ENCODE peak calls at places on chromosomes 6 and 20, in four cellular contexts. I is psoas muscle, L is OCI-LY7, Z is stomach. M is an unnamed sample.
A peak's percentile ranks its signal among the peaks of the same experiment; 100 is the strongest.

GRCh38 chr6:56868687-56869086 is 86.2 kb upstream of the BEND6 start:
- DNase-seq in Z (no peak), I (no peak), L (no peak), M (no peak)

GRCh38 chr6:26328265-26328844 is 36.6 kb upstream of the BTN3A2 start:
- DNase-seq in L (peak; percentile 35), Z (no peak), I (no peak), M (no peak)

GRCh38 chr20:17227199-17227535 is 327 bp downstream of the PCSK2 start:
- DNase-seq in L (no peak), Z (no peak), I (no peak), M (peak; percentile 5)

GRCh38 chr6:83252717-83253116 is 59.6 kb downstream of the RWDD2A start:
- DNase-seq in I (no peak), L (no peak), Z (no peak), M (no peak)

GRCh38 chr6:35496851-35497570 is at the start of gene TEAD3:
- DNase-seq in Z (peak; percentile 69), L (peak; percentile 48), I (peak; percentile 78), M (peak; percentile 93)

GRCh38 chr6:106046854-106047200 is 39.3 kb upstream of the PRDM1 start:
- DNase-seq in L (no peak), Z (no peak), I (no peak), M (no peak)

GRCh38 chr6:43308990-43309477 is 408 bp upstream of the CRIP3 start:
- DNase-seq in I (no peak), Z (no peak), L (no peak), M (no peak)

GRCh38 chr6:130676077-130676772 is 151.0 kb upstream of the SMLR1 start:
- DNase-seq in Z (no peak), L (no peak), I (no peak), M (no peak)

GRCh38 chr6:70956451-70957283 is at the start of gene B3GAT2:
- DNase-seq in I (no peak), L (no peak), Z (no peak), M (peak; percentile 40)

GRCh38 chr20:63529861-63530787 is 7.1 kb downstream of the PTK6 start:
- DNase-seq in I (peak; percentile 50), Z (no peak), L (no peak), M (no peak)

GRCh38 chr20:57330998-57331397 is 1.4 kb downstream of the SPO11 start:
- DNase-seq in I (no peak), Z (no peak), L (no peak), M (no peak)

GRCh38 chr20:61437280-61438206 is 185.5 kb downstream of the CDH4 start:
- DNase-seq in L (no peak), Z (no peak), I (no peak), M (no peak)

GRCh38 chr20:957544-957943 is 41.4 kb upstream of the ANGPT4 start:
- DNase-seq in Z (no peak), I (peak; percentile 6), L (no peak), M (no peak)
- TF ChIP-seq CTCF in Z (no peak), I (no peak), L (no peak), M (no peak)

GRCh38 chr20:35663813-35664543 is 722 bp downstream of the CPNE1 start:
- DNase-seq in L (peak; percentile 87), Z (peak; percentile 52), I (peak; percentile 57), M (peak; percentile 57)
- TF ChIP-seq CTCF in L (no peak), Z (no peak), I (no peak), M (no peak)

GRCh38 chr6:169454204-169454871 is 200.7 kb upstream of the THBS2 start:
- DNase-seq in I (peak; percentile 62), Z (no peak), L (no peak), M (no peak)
- TF ChIP-seq CTCF in I (no peak), Z (peak; percentile 27), L (no peak), M (no peak)

GRCh38 chr20:45395114-45395415 is 13.0 kb upstream of the DBNDD2 start:
- DNase-seq in L (no peak), Z (no peak), I (no peak), M (no peak)

GRCh38 chr20:45391559-45391958 is 13.4 kb upstream of the TP53TG5 start:
- DNase-seq in L (no peak), I (no peak), Z (no peak), M (no peak)

GRCh38 chr20:45390931-45391330 is 12.8 kb upstream of the TP53TG5 start:
- DNase-seq in I (no peak), Z (no peak), L (no peak), M (no peak)

GRCh38 chr20:45394221-45395113 is 13.6 kb upstream of the DBNDD2 start:
- DNase-seq in I (no peak), L (no peak), Z (no peak), M (no peak)

GRCh38 chr20:45392733-45393132 is 14.6 kb upstream of the TP53TG5 start:
- DNase-seq in Z (no peak), L (no peak), I (no peak), M (no peak)
- TF ChIP-seq CTCF in Z (no peak), L (peak; percentile 32), I (no peak), M (no peak)

DNA sequence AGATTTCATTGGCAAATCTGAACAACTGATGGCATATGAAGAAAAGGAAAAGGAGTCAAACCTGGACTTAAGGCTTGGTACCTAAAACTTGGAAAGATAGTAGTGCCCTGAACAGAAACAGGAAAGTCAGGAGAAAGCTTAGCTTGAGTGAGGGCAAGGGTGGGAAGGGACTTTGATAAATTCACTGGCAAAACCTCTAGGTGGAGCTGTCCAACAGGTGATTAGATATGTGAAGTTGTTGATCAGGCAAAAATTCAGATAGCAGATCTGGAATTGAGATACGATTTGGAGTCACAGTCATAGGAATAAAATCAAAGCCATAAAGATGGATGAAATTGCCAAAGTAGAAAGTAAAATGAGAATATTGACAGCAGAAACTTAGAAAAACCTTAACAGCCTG is 16.1 kb upstream of the ZNF292 start:
- DNase-seq in L (peak; percentile 67), I (no peak), Z (no peak), M (peak; percentile 59)
- TF ChIP-seq CTCF in L (peak; percentile 90), I (peak; percentile 78), Z (peak; percentile 73), M (peak; percentile 64)

DNA sequence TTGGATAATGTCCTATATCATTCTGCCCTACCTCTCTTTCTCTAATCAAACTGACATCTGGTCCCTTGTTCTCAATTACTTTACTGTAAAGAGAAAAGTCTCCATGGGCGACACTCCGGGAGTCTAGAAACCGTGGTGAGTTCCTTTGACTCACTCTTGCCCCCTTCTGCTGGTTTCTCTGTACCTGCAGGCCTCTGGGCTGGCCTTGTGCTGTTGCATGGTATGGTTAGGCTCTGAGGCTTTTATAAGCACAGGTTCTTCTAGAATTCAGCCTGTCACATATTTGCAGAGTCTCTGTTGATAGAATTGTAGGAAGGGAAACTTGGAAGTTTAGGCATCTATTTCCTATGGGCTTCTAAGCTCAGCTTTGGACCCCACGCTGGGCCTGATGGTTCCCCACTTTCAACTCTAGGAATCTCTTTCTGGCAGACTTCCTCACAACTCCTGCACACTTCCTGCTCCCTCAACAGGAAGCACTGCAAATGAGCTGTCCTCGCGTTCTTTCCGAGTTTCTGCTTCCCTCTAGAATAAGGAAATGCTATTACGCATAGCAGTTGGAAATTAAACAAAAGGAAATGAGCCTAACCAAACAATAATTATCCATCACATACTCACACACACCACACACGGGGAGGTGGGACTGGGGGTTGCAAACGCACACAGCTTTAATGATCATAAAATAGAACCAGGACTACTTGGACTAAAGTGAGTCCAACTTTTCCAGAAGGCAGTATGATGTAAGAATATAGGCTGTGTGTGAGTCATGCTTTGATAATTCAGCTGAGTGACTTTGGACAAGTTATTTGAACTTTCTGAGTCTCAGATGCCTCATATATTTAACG is 683.3 kb downstream of the QKI start:
- DNase-seq in L (no peak), Z (no peak), I (peak; percentile 50), M (no peak)
- TF ChIP-seq CTCF in L (peak; percentile 17), Z (no peak), I (peak; percentile 33), M (no peak)

DNA sequence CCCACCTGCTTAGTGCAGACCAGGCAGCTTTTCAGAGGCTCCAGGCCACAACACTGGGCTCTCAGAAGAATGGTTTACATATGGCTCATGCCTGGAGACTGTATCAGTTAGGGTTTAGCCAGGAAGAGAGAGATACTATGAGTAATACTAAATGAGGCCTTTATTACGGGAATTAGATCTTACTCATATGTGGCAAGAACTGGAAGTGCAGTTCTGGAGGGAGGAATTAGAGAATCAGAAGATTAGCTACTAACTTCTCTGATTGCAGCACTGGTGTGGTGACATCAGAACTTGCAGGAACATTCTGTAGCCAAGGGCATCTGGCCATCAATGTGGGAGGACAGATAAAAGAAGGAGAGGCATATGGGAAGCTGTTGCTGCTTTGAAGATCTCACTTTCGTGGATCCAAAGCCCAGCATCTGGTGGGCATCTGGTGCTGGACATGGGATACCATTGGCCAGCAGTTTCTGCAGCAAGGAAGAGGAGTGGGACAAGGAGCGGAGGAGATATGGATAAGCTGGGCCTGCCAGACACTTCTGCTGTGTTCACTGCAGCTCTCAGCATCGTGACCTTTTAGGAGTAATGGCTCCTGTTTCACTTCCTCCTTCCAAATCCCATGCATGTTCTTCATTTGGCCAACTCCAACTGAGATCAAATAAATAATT is 248.5 kb downstream of the BTBD3 start:
- DNase-seq in Z (no peak), I (no peak), L (no peak), M (no peak)
- TF ChIP-seq CTCF in Z (no peak), I (no peak), L (no peak), M (no peak)

DNA sequence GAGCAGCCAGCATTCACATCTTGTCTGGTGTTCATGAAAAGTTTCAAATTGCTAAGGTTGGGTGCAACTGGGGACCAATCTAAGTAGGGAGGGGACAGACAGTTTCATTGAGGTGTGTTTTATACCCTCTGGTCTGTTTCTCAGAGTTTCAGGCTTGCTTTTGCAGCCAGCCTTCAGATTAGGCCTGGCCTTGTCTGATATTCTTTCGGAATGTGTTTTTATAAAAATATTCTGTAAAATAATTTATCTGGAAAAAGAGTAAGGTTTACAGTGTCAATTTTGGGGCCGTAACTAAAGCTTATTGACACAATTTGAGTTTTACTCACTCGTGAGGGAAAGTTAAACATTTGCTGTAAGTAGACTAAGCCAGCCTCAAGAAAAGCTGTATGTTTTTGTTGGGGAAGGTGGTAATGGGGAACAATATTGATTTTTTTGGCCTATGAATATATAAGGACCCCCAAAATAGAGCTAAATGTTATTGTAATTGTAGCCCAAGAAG is 1.3 kb downstream of the SENP6 start:
- DNase-seq in Z (no peak), I (no peak), L (no peak), M (peak; percentile 43)
- TF ChIP-seq CTCF in Z (no peak), I (no peak), L (no peak), M (no peak)

DNA sequence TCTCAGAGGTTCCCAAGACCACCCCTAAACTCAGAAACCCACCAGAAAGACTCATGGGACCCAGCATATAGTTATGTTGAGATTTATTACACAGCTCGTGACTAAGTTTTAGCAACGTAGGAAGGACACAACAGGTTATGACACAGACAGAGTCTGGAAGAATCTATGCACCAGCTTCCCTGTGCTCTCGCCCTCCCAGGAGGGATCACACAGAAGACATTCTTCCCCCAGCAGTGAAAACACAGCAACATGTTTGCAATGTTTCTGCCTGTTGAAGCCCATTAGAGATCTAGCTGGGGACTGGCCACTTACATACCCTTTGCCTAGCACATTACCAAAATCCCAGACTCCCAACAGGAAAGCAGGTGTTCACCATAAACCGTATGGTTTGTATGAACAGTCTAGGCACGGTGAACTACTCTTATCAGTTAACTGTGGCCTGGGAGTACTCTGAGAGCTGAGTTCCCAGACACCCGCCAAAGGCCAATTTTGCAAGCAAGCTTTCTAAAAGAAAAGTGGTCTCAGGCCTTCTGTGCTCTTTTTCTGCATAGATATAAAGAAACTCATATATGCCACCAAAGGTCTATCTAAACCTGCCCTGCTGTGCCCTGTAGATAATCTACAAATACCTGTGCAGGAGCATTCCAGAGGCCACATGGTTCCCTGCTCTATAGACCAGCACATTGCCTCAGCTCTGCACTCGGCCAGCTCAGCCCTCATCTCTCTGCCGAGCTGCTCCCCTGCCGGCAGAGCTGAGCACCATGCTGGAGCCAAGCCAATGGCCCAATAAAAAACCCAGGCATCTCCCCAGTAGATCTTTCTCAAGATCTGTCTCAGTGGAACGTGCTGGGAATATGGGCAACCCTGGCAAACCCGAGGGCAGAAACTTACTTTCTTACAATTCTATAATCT is 69.6 kb upstream of the SMIM28 start:
- DNase-seq in Z (peak; percentile 47), I (no peak), L (no peak), M (no peak)
- TF ChIP-seq CTCF in Z (peak; percentile 21), I (no peak), L (no peak), M (no peak)

M was measured in GM13976.